ENCODE peak calls at places on chromosome 12, in seven cellular contexts. L is mammary epithelial cell, F is IMR-90, J is H9, S is HCT116, H is OCI-LY7, X is hepatocyte. V is an unnamed sample.

GRCh38 chr12:13288937-13289643 is 92.6 kb downstream of the EMP1 start:
- DNase-seq in S (no peak), F (no peak), J (no peak), L (no peak), X (no peak), H (no peak), V (no peak)

GRCh38 chr12:28975564-28976340 is 173.3 kb upstream of the FAR2 start:
- DNase-seq in L (peak; percentile 58), S (no peak), X (no peak), F (peak; percentile 34), H (no peak), J (no peak), V (peak; percentile 57)

GRCh38 chr12:94761559-94761958 is 111.2 kb upstream of the TMCC3 start:
- DNase-seq in H (no peak), S (peak; percentile 75), J (no peak), L (peak; percentile 94), X (no peak), F (peak; percentile 88), V (peak; percentile 96)

GRCh38 chr12:108234155-108234554 is 105.0 kb downstream of the CMKLR1 start:
- DNase-seq in H (no peak), F (no peak), S (no peak), L (no peak), J (no peak), X (no peak), V (no peak)

GRCh38 chr12:80811957-80812708 is 95.4 kb downstream of the MYF5 start:
- DNase-seq in S (no peak), H (no peak), X (no peak), L (no peak), F (no peak), J (no peak), V (no peak)

GRCh38 chr12:132029503-132030300 is 80.0 kb downstream of the EP400 start:
- DNase-seq in S (no peak), X (no peak), H (no peak), F (no peak), L (no peak), J (peak; percentile 48), V (peak; percentile 40)

GRCh38 chr12:87813476-87814234 is 215.5 kb downstream of the C12orf50 start:
- DNase-seq in F (peak; percentile 89), H (no peak), L (peak; percentile 82), S (no peak), X (no peak), J (no peak), V (peak; percentile 64)

GRCh38 chr12:12835378-12836145 is 22.4 kb downstream of the DDX47 start:
- DNase-seq in H (no peak), X (peak; percentile 73), S (peak; percentile 83), L (peak; percentile 98), F (peak; percentile 47), J (no peak), V (peak; percentile 93)

GRCh38 chr12:32761716-32762115 is 6.0 kb upstream of the YARS2 start:
- DNase-seq in X (no peak), J (no peak), L (no peak), S (no peak), H (peak; percentile 54), F (no peak), V (no peak)

GRCh38 chr12:95218852-95219171 is 1.2 kb downstream of the VEZT start:
- DNase-seq in X (no peak), H (peak; percentile 74), J (no peak), F (no peak), S (no peak), L (peak; percentile 57), V (peak; percentile 22)

GRCh38 chr12:442235-442884 is 17.4 kb upstream of the B4GALNT3 start:
- DNase-seq in L (peak; percentile 32), J (peak; percentile 74), F (peak; percentile 42), H (peak; percentile 41), X (peak; percentile 72), S (peak; percentile 23), V (peak; percentile 82)

GRCh38 chr12:79566452-79566851 is 124.3 kb downstream of the PAWR start:
- DNase-seq in L (peak; percentile 24), F (peak; percentile 24), S (no peak), H (peak; percentile 24), J (no peak), X (no peak), V (peak; percentile 57)

GRCh38 chr12:97921957-97922722 is 459.5 kb downstream of the RMST start:
- DNase-seq in H (no peak), F (no peak), S (no peak), L (peak; percentile 93), X (no peak), J (no peak), V (no peak)

GRCh38 chr12:84422340-84422739 is 490.3 kb downstream of the SLC6A15 start:
- DNase-seq in J (no peak), X (no peak), S (no peak), L (no peak), H (no peak), F (no peak), V (no peak)

GRCh38 chr12:96327346-96327745 is 72.9 kb downstream of the CDK17 start:
- DNase-seq in J (no peak), H (peak; percentile 93), L (no peak), S (no peak), F (no peak), X (no peak), V (no peak)

GRCh38 chr12:2475984-2476383 is 318.8 kb upstream of the FKBP4 start:
- DNase-seq in X (no peak), S (no peak), F (no peak), H (no peak), L (no peak), J (no peak), V (no peak)

GRCh38 chr12:111406474-111407370 is 999 bp downstream of the SH2B3 start:
- DNase-seq in X (no peak), H (peak; percentile 48), J (no peak), S (no peak), F (no peak), L (no peak), V (no peak)

GRCh38 chr12:39329015-39329414 is 113.9 kb downstream of the KIF21A start:
- DNase-seq in H (no peak), L (peak; percentile 30), X (no peak), S (no peak), J (no peak), F (no peak), V (peak; percentile 44)

GRCh38 chr12:58814036-58814435 is 106.3 kb downstream of the LRIG3 start:
- DNase-seq in J (no peak), F (no peak), X (no peak), L (no peak), H (no peak), S (no peak), V (no peak)

GRCh38 chr12:112514926-112515642 is 96.3 kb downstream of the PTPN11 start:
- DNase-seq in F (no peak), H (no peak), S (no peak), L (peak; percentile 13), X (no peak), J (no peak), V (no peak)

GRCh38 chr12:92055877-92056276 is 89.8 kb downstream of the BTG1 start:
- DNase-seq in J (no peak), S (no peak), L (peak; percentile 89), H (no peak), X (peak; percentile 51), F (no peak), V (peak; percentile 84)

GRCh38 chr12:120301962-120302815 is at the start of gene SIRT4:
- DNase-seq in J (peak; percentile 90), F (peak; percentile 94), S (peak; percentile 91), L (peak; percentile 90), X (peak; percentile 95), H (peak; percentile 95), V (peak; percentile 97)
- H2AFZ ChIP-seq in J (peak within 1 kb of the TSS; percentile 42), F (peak within 1 kb of the TSS; percentile 97), S (peak within 1 kb of the TSS; percentile 94), L (peak within 1 kb of the TSS; percentile 96), X (peak within 1 kb of the TSS; percentile 55), H (peak within 1 kb of the TSS; percentile 98), V (peak within 1 kb of the TSS; percentile 98)

DNA sequence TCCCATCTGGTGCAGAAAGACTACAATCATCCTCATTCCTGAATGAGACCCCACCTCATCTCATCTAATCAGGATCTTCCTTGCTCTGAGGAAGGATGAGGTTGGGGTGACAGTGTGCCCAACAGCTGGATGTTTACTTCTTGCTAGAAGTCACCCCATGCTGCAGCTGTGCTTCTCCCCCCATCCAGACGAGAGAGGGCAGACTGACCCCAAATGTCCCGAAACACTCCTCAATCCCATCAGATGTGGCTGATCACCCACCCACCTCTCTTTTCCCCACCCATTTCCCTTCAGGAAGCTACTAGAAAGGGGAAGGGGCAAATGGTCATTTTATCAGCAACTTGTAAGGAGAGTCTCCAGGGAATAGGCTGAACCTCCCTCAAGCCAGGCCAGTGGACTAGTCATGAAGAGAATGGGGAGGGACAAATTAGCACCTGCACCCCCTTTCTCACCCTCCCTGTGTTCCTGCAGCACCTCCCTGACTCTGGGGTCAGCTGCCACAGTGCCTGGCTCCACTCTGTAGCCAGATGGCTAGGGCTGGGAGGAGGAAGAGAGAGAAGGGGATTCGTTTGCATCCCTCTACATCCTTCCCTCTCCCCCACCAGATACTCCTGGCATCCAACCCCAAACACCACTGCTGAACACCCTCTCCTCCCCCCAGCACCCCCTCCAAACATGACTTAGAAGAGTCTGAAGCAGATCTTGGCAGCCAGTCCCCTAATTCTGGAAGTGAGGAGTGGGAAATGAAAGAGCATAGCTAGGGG is 2.8 kb upstream of the BAZ2A start:
- DNase-seq in F (no peak), J (no peak), L (no peak), X (no peak), H (peak; percentile 28), S (no peak), V (no peak)
- H4K20me1 ChIP-seq in F (peaks cover 60% of the 10 kb centered on the region), J (no peaks in the 10 kb centered on the region), L (no peaks in the 10 kb centered on the region), X (peaks cover 17% of the 10 kb centered on the region), H (no peaks in the 10 kb centered on the region), S (no peaks in the 10 kb centered on the region), V (peaks cover 11% of the 10 kb centered on the region)

DNA sequence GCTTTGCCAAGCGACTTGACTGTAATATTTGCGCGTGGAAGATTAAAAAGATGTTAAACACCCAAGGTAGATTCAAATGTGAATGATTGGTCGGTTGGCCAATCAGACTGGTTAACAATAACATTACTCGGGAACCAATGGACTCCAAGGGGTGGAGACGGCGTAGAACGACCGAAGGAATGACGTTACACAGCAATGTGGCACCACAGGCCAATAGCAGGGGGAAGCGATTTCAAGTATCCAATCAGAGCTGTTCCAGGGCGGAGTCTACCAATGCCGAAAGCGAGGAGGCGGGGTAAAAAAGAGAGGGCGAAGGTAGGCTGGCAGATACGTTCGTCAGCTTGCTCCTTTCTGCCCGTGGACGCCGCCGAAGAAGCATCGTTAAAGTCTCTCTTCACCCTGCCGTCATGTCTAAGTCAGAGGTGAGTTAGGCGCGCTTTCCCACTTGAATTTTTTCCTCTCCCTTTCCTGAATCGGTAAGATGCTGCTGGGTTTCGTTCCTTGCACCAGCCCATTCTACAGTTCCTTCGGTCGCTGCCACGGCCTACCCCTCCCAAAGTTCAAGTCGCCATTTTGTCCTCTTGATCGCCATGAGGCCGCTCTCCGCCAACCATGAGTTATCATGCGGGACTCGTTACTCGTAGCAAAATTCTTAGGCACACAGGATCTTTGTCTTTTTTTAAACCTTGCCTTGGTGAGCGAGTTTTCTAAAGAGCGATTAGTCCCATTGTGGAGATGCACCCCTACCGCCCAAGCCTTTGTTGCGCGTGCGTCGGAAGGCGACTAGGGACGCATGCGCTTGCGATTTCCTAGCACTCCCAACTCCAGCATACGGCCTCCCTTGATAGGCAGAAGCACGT is at the start of gene HNRNPA1:
- DNase-seq in F (peak; percentile 100), J (peak; percentile 99), H (peak; percentile 100), S (peak; percentile 100), L (peak; percentile 99), X (peak; percentile 99), V (peak; percentile 99)
- H2AFZ ChIP-seq in F (peak within 1 kb of the TSS; percentile 94), J (no peak within 1 kb of the TSS), H (peak within 1 kb of the TSS; percentile 29), S (no peak within 1 kb of the TSS), L (peak within 1 kb of the TSS; percentile 83), X (no peak within 1 kb of the TSS), V (peak within 1 kb of the TSS; percentile 79)

DNA sequence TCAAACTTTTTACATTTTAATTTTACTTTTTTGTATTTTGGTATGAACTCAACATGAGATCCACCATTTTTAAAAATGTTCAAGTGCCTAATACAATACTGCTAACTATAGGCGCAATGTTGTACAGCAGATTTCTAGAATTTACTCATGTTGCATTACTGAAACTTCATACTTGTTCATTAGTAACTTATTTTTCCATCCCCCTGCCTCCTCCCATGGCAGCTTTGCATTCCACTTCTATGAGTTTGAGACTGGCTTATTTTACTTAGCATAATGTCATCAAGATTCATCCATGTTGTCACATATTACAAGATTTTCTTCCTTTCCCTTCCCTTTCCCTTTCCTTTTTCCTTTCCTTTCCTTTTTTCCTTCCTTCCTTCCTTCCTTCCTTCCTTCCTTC is 825.9 kb downstream of the SLC16A7 start:
- DNase-seq in H (no peak), L (no peak), F (peak; percentile 75), S (no peak), X (no peak), J (no peak), V (peak; percentile 17)
- H4K20me1 ChIP-seq in H (no peaks in the 10 kb centered on the region), L (no peaks in the 10 kb centered on the region), F (no peaks in the 10 kb centered on the region), S (no peaks in the 10 kb centered on the region), X (no peaks in the 10 kb centered on the region), J (no peaks in the 10 kb centered on the region), V (no peaks in the 10 kb centered on the region)